ENCODE peak calls at places on chromosomes 11 and 22, in seven cellular contexts. J is omental fat pad, S is PC-3, A is left ventricle myocardium inferior, H is transverse colon, C is GM06990, D is GM23338. F is an unnamed sample.

GRCh38 chr11:92225563-92226308 is 1.1 kb downstream of the FAT3 start:
- DNase-seq in J (no peak), S (no peak), A (no peak), H (no peak), C (no peak), D (peak; percentile 77), F (no peak)

GRCh38 chr22:45271667-45272188 is 13.0 kb upstream of the UPK3A start:
- DNase-seq in J (no peak), S (no peak), A (peak; percentile 71), H (peak; percentile 52), C (no peak), D (no peak), F (no peak)

GRCh38 chr22:20777420-20778177 is 3.7 kb downstream of the SERPIND1 start:
- DNase-seq in J (no peak), S (peak; percentile 94), A (no peak), H (peak; percentile 16), C (no peak), D (no peak), F (no peak)

GRCh38 chr11:130020323-130020722 is 17.7 kb upstream of the PRDM10 start:
- DNase-seq in J (no peak), S (no peak), A (no peak), H (no peak), C (no peak), D (peak; percentile 75), F (no peak)

GRCh38 chr22:48849963-48850657 is 977.6 kb downstream of the BRD1 start:
- DNase-seq in J (no peak), S (no peak), A (no peak), H (no peak), C (no peak), D (no peak), F (no peak)

GRCh38 chr22:29079218-29079901 is 6.5 kb downstream of the KREMEN1 start:
- DNase-seq in J (no peak), S (peak; percentile 51), A (no peak), H (peak; percentile 64), C (no peak), D (no peak), F (no peak)

GRCh38 chr11:43942651-43943356 is 367 bp downstream of the C11orf96 start:
- DNase-seq in J (no peak), S (peak; percentile 2), A (no peak), H (no peak), C (peak; percentile 30), D (peak; percentile 48), F (peak; percentile 15)

GRCh38 chr11:15907806-15908205 is 448.5 kb downstream of the SOX6 start:
- DNase-seq in J (no peak), S (no peak), A (no peak), H (no peak), C (no peak), D (no peak), F (no peak)

GRCh38 chr11:2094354-2095197 is 44.6 kb downstream of the IGF2 start:
- DNase-seq in J (no peak), S (no peak), A (no peak), H (no peak), C (no peak), D (no peak), F (no peak)

GRCh38 chr11:42407379-42407778 is 904.4 kb upstream of the API5 start:
- DNase-seq in J (no peak), S (peak; percentile 33), A (no peak), H (no peak), C (no peak), D (peak; percentile 97), F (no peak)

GRCh38 chr11:23973244-23973643 is 523.6 kb upstream of the LUZP2 start:
- DNase-seq in J (no peak), S (no peak), A (no peak), H (no peak), C (no peak), D (peak; percentile 37), F (no peak)

GRCh38 chr22:36368359-36368983 is 19.3 kb downstream of the MYH9 start:
- DNase-seq in J (no peak), S (peak; percentile 78), A (no peak), H (no peak), C (no peak), D (peak; percentile 98), F (peak; percentile 68)

GRCh38 chr11:64718084-64718779 is 4.8 kb downstream of the NRXN2 start:
- DNase-seq in J (no peak), S (no peak), A (no peak), H (no peak), C (no peak), D (no peak), F (no peak)

GRCh38 chr11:126963603-126964353 is 36.8 kb downstream of the KIRREL3 start:
- DNase-seq in J (no peak), S (peak; percentile 4), A (no peak), H (peak; percentile 17), C (no peak), D (no peak), F (no peak)

GRCh38 chr11:70740475-70740825 is 342.1 kb downstream of the CTTN start:
- DNase-seq in J (no peak), S (no peak), A (no peak), H (no peak), C (no peak), D (no peak), F (no peak)

GRCh38 chr11:17735823-17736772 is 1.5 kb downstream of the KCNC1 start:
- DNase-seq in J (no peak), S (no peak), A (no peak), H (no peak), C (no peak), D (peak; percentile 70), F (no peak)

GRCh38 chr11:35618497-35619029 is 303 bp downstream of the FJX1 start:
- DNase-seq in J (no peak), S (peak; percentile 34), A (peak; percentile 16), H (peak; percentile 8), C (peak; percentile 78), D (peak; percentile 61), F (no peak)

GRCh38 chr11:114774599-114775365 is 96.5 kb downstream of the NXPE2 start:
- DNase-seq in J (no peak), S (peak; percentile 67), A (no peak), H (peak; percentile 58), C (no peak), D (peak; percentile 90), F (peak; percentile 25)

GRCh38 chr11:95499516-95500135 is 268.6 kb upstream of the SESN3 start:
- DNase-seq in J (no peak), S (peak; percentile 10), A (no peak), H (no peak), C (no peak), D (no peak), F (no peak)

GRCh38 chr22:17120281-17120680 is 879 bp downstream of the TMEM121B start:
- DNase-seq in J (no peak), S (no peak), A (peak; percentile 55), H (peak; percentile 34), C (peak; percentile 44), D (peak; percentile 92), F (peak; percentile 62)

GRCh38 chr11:100640071-100640470 is 47.0 kb upstream of the ARHGAP42 start:
- DNase-seq in J (no peak), S (no peak), A (no peak), H (no peak), C (no peak), D (no peak), F (no peak)

GRCh38 chr11:66115638-66116410 is 45.8 kb downstream of the PACS1 start:
- DNase-seq in J (no peak), S (no peak), A (no peak), H (no peak), C (no peak), D (no peak), F (no peak)

GRCh38 chr11:10909141-10909883 is 51.5 kb upstream of the ZBED5 start:
- DNase-seq in J (no peak), S (peak; percentile 39), A (no peak), H (no peak), C (no peak), D (peak; percentile 8), F (no peak)

GRCh38 chr11:130573767-130574166 is 125.3 kb downstream of the ADAMTS15 start:
- DNase-seq in J (no peak), S (no peak), A (no peak), H (no peak), C (no peak), D (no peak), F (no peak)

GRCh38 chr11:68431984-68432600 is 28.5 kb upstream of the PPP6R3 start:
- DNase-seq in J (no peak), S (no peak), A (no peak), H (no peak), C (no peak), D (no peak), F (no peak)

GRCh38 chr11:6812391-6813005 is 13.0 kb upstream of the OR6A2 start:
- DNase-seq in J (no peak), S (peak; percentile 66), A (no peak), H (no peak), C (peak; percentile 17), D (peak; percentile 77), F (peak; percentile 44)

GRCh38 chr11:30553521-30554110 is 32.5 kb downstream of the MPPED2 start:
- DNase-seq in J (no peak), S (no peak), A (no peak), H (no peak), C (no peak), D (peak; percentile 55), F (no peak)

GRCh38 chr22:31177420-31178162 is 17.6 kb downstream of the RNF185 start:
- DNase-seq in J (no peak), S (peak; percentile 25), A (no peak), H (no peak), C (no peak), D (no peak), F (no peak)

GRCh38 chr22:25623310-25623734 is 58.8 kb downstream of the GRK3 start:
- DNase-seq in J (no peak), S (no peak), A (no peak), H (no peak), C (peak; percentile 68), D (no peak), F (peak; percentile 24)

GRCh38 chr11:77400775-77401469 is 73.0 kb downstream of the PAK1 start:
- DNase-seq in J (no peak), S (no peak), A (no peak), H (no peak), C (no peak), D (no peak), F (no peak)
- TF ChIP-seq CTCF in J (no peak), S (no peak), A (no peak), H (no peak), C (peak; percentile 24), D (no peak), F (no peak)

GRCh38 chr11:132186699-132187098 is 816.3 kb downstream of the NTM start:
- DNase-seq in J (no peak), S (no peak), A (no peak), H (no peak), C (no peak), D (peak; percentile 70), F (no peak)
- TF ChIP-seq CTCF in J (no peak), S (peak; percentile 49), A (peak; percentile 45), H (no peak), C (peak; percentile 59), D (peak; percentile 78), F (no peak)

GRCh38 chr22:23242473-23243001 is 62.2 kb downstream of the BCR start:
- DNase-seq in J (no peak), S (no peak), A (no peak), H (no peak), C (no peak), D (peak; percentile 95), F (peak; percentile 24)
- TF ChIP-seq CTCF in J (no peak), S (no peak), A (no peak), H (no peak), C (no peak), D (peak; percentile 11), F (no peak)

DNA sequence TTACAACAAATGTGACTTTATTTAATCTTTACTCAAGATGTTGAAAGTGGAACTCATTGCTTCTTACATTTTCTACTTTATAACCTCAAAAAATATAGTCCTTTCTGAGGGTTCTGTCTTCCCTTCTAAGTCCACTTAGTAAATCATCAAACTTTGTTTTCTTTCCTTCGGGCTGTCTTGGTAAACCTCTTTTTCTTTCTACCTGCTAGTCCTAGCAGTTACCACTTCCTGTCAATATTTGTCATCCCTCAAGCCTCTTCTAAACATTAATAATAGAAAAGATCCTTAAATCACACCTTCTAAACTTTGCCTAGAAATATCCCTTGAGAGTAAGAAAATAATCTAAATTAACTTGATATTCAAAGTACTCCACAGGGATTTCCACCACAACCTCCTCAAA is 580.4 kb downstream of the CNTN5 start:
- DNase-seq in J (no peak), S (no peak), A (no peak), H (no peak), C (no peak), D (no peak), F (no peak)
- TF ChIP-seq CTCF in J (no peak), S (no peak), A (no peak), H (no peak), C (no peak), D (no peak), F (no peak)

F was measured in activated CD8-positive, alpha-beta T cell treated with anti-CD3 and anti-CD28 coated beads for 36 hours.